ENCODE peak calls at places on chromosomes 7 and 10, in nine cellular contexts. One of them, this sample, is unnamed.

GRCh38 chr7:64183126-64183742 is 23.8 kb upstream of the ZNF735 start:
- DNase-seq in heart left ventricle: peak
- DNase-seq in GDM1: peak
- DNase-seq in endodermal cell: peak
- DNase-seq in NCI-H1436: no peak
- DNase-seq in gastrocnemius medialis: no peak
- DNase-seq in activated T-helper 1 cell treated with anti-CD3 and anti-CD28 coated beads, Interleukin-12 subunit alpha, Interleukin-12 subunit beta, Interleukin-2, Interleukin-4 antibody, amounts not matched to agents 30 ng/mL and 10 ng/mL and 1 ng/mL, durations not matched to agents 14 hours and 24 hours and 36 hours: no peak
- DNase-seq in neural progenitor cell: no peak
- DNase-seq in NT2/D1: peak
- DNase-seq in this sample: peak

GRCh38 chr7:128112018-128112780 is 81.0 kb upstream of the LRRC4 start:
- DNase-seq in gastrocnemius medialis: no peak
- DNase-seq in neural progenitor cell: no peak
- DNase-seq in activated T-helper 1 cell treated with anti-CD3 and anti-CD28 coated beads, Interleukin-12 subunit alpha, Interleukin-12 subunit beta, Interleukin-2, Interleukin-4 antibody, amounts not matched to agents 30 ng/mL and 10 ng/mL and 1 ng/mL, durations not matched to agents 14 hours and 24 hours and 36 hours: no peak
- DNase-seq in NCI-H1436: peak
- DNase-seq in NT2/D1: no peak
- DNase-seq in heart left ventricle: no peak
- DNase-seq in GDM1: no peak
- DNase-seq in endodermal cell: no peak
- DNase-seq in this sample: no peak

GRCh38 chr10:88186335-88186734 is 322.9 kb downstream of the PTEN start:
- DNase-seq in NCI-H1436: no peak
- DNase-seq in heart left ventricle: no peak
- DNase-seq in endodermal cell: no peak
- DNase-seq in GDM1: no peak
- DNase-seq in gastrocnemius medialis: no peak
- DNase-seq in neural progenitor cell: no peak
- DNase-seq in activated T-helper 1 cell treated with anti-CD3 and anti-CD28 coated beads, Interleukin-12 subunit alpha, Interleukin-12 subunit beta, Interleukin-2, Interleukin-4 antibody, amounts not matched to agents 30 ng/mL and 10 ng/mL and 1 ng/mL, durations not matched to agents 14 hours and 24 hours and 36 hours: no peak
- DNase-seq in NT2/D1: no peak
- DNase-seq in this sample: no peak

GRCh38 chr10:132539431-132539839 is 1.8 kb downstream of the INPP5A start:
- DNase-seq in activated T-helper 1 cell treated with anti-CD3 and anti-CD28 coated beads, Interleukin-12 subunit alpha, Interleukin-12 subunit beta, Interleukin-2, Interleukin-4 antibody, amounts not matched to agents 30 ng/mL and 10 ng/mL and 1 ng/mL, durations not matched to agents 14 hours and 24 hours and 36 hours: no peak
- DNase-seq in NCI-H1436: no peak
- DNase-seq in GDM1: no peak
- DNase-seq in neural progenitor cell: no peak
- DNase-seq in heart left ventricle: peak
- DNase-seq in gastrocnemius medialis: peak
- DNase-seq in NT2/D1: no peak
- DNase-seq in endodermal cell: no peak
- DNase-seq in this sample: peak

GRCh38 chr7:106205621-106206222 is 79.1 kb downstream of the NAMPT start:
- DNase-seq in NT2/D1: no peak
- DNase-seq in endodermal cell: no peak
- DNase-seq in GDM1: no peak
- DNase-seq in NCI-H1436: no peak
- DNase-seq in activated T-helper 1 cell treated with anti-CD3 and anti-CD28 coated beads, Interleukin-12 subunit alpha, Interleukin-12 subunit beta, Interleukin-2, Interleukin-4 antibody, amounts not matched to agents 30 ng/mL and 10 ng/mL and 1 ng/mL, durations not matched to agents 14 hours and 24 hours and 36 hours: no peak
- DNase-seq in gastrocnemius medialis: no peak
- DNase-seq in heart left ventricle: no peak
- DNase-seq in neural progenitor cell: no peak
- DNase-seq in this sample: no peak

GRCh38 chr10:7340179-7340874 is 70.5 kb downstream of the SFMBT2 start:
- DNase-seq in GDM1: no peak
- DNase-seq in gastrocnemius medialis: no peak
- DNase-seq in NCI-H1436: no peak
- DNase-seq in neural progenitor cell: no peak
- DNase-seq in activated T-helper 1 cell treated with anti-CD3 and anti-CD28 coated beads, Interleukin-12 subunit alpha, Interleukin-12 subunit beta, Interleukin-2, Interleukin-4 antibody, amounts not matched to agents 30 ng/mL and 10 ng/mL and 1 ng/mL, durations not matched to agents 14 hours and 24 hours and 36 hours: no peak
- DNase-seq in NT2/D1: no peak
- DNase-seq in heart left ventricle: peak
- DNase-seq in endodermal cell: peak
- DNase-seq in this sample: no peak

GRCh38 chr7:36863901-36864701 is 139.8 kb upstream of the AOAH start:
- DNase-seq in NT2/D1: no peak
- DNase-seq in heart left ventricle: no peak
- DNase-seq in GDM1: no peak
- DNase-seq in endodermal cell: no peak
- DNase-seq in NCI-H1436: no peak
- DNase-seq in gastrocnemius medialis: no peak
- DNase-seq in neural progenitor cell: no peak
- DNase-seq in activated T-helper 1 cell treated with anti-CD3 and anti-CD28 coated beads, Interleukin-12 subunit alpha, Interleukin-12 subunit beta, Interleukin-2, Interleukin-4 antibody, amounts not matched to agents 30 ng/mL and 10 ng/mL and 1 ng/mL, durations not matched to agents 14 hours and 24 hours and 36 hours: no peak
- DNase-seq in this sample: peak

GRCh38 chr7:127322351-127322750 is 69.6 kb upstream of the GRM8 start:
- DNase-seq in NT2/D1: no peak
- DNase-seq in GDM1: no peak
- DNase-seq in endodermal cell: no peak
- DNase-seq in activated T-helper 1 cell treated with anti-CD3 and anti-CD28 coated beads, Interleukin-12 subunit alpha, Interleukin-12 subunit beta, Interleukin-2, Interleukin-4 antibody, amounts not matched to agents 30 ng/mL and 10 ng/mL and 1 ng/mL, durations not matched to agents 14 hours and 24 hours and 36 hours: no peak
- DNase-seq in gastrocnemius medialis: no peak
- DNase-seq in neural progenitor cell: no peak
- DNase-seq in heart left ventricle: no peak
- DNase-seq in NCI-H1436: no peak
- DNase-seq in this sample: peak

GRCh38 chr10:59266321-59266720 is 89.9 kb downstream of the PHYHIPL start:
- DNase-seq in heart left ventricle: no peak
- DNase-seq in GDM1: no peak
- DNase-seq in gastrocnemius medialis: no peak
- DNase-seq in NCI-H1436: no peak
- DNase-seq in neural progenitor cell: no peak
- DNase-seq in NT2/D1: no peak
- DNase-seq in activated T-helper 1 cell treated with anti-CD3 and anti-CD28 coated beads, Interleukin-12 subunit alpha, Interleukin-12 subunit beta, Interleukin-2, Interleukin-4 antibody, amounts not matched to agents 30 ng/mL and 10 ng/mL and 1 ng/mL, durations not matched to agents 14 hours and 24 hours and 36 hours: no peak
- DNase-seq in endodermal cell: no peak
- DNase-seq in this sample: no peak

GRCh38 chr7:133134810-133135209 is 52.9 kb upstream of the CHCHD3 start:
- DNase-seq in activated T-helper 1 cell treated with anti-CD3 and anti-CD28 coated beads, Interleukin-12 subunit alpha, Interleukin-12 subunit beta, Interleukin-2, Interleukin-4 antibody, amounts not matched to agents 30 ng/mL and 10 ng/mL and 1 ng/mL, durations not matched to agents 14 hours and 24 hours and 36 hours: no peak
- DNase-seq in NCI-H1436: no peak
- DNase-seq in gastrocnemius medialis: no peak
- DNase-seq in GDM1: no peak
- DNase-seq in heart left ventricle: no peak
- DNase-seq in endodermal cell: no peak
- DNase-seq in NT2/D1: no peak
- DNase-seq in neural progenitor cell: no peak
- DNase-seq in this sample: no peak

GRCh38 chr10:128178319-128178937 is 52.2 kb upstream of the MKI67 start:
- DNase-seq in endodermal cell: peak
- DNase-seq in neural progenitor cell: peak
- DNase-seq in activated T-helper 1 cell treated with anti-CD3 and anti-CD28 coated beads, Interleukin-12 subunit alpha, Interleukin-12 subunit beta, Interleukin-2, Interleukin-4 antibody, amounts not matched to agents 30 ng/mL and 10 ng/mL and 1 ng/mL, durations not matched to agents 14 hours and 24 hours and 36 hours: peak
- DNase-seq in heart left ventricle: no peak
- DNase-seq in gastrocnemius medialis: no peak
- DNase-seq in NT2/D1: peak
- DNase-seq in GDM1: no peak
- DNase-seq in NCI-H1436: no peak
- DNase-seq in this sample: peak

GRCh38 chr7:37211097-37211496 is 237.6 kb downstream of the ELMO1 start:
- DNase-seq in gastrocnemius medialis: peak
- DNase-seq in heart left ventricle: peak
- DNase-seq in neural progenitor cell: no peak
- DNase-seq in NT2/D1: no peak
- DNase-seq in GDM1: no peak
- DNase-seq in endodermal cell: no peak
- DNase-seq in NCI-H1436: no peak
- DNase-seq in activated T-helper 1 cell treated with anti-CD3 and anti-CD28 coated beads, Interleukin-12 subunit alpha, Interleukin-12 subunit beta, Interleukin-2, Interleukin-4 antibody, amounts not matched to agents 30 ng/mL and 10 ng/mL and 1 ng/mL, durations not matched to agents 14 hours and 24 hours and 36 hours: no peak
- DNase-seq in this sample: no peak

GRCh38 chr7:33669251-33669670 is 236.1 kb upstream of the BMPER start:
- DNase-seq in heart left ventricle: no peak
- DNase-seq in NCI-H1436: peak
- DNase-seq in GDM1: no peak
- DNase-seq in activated T-helper 1 cell treated with anti-CD3 and anti-CD28 coated beads, Interleukin-12 subunit alpha, Interleukin-12 subunit beta, Interleukin-2, Interleukin-4 antibody, amounts not matched to agents 30 ng/mL and 10 ng/mL and 1 ng/mL, durations not matched to agents 14 hours and 24 hours and 36 hours: no peak
- DNase-seq in gastrocnemius medialis: no peak
- DNase-seq in NT2/D1: peak
- DNase-seq in endodermal cell: no peak
- DNase-seq in neural progenitor cell: no peak
- DNase-seq in this sample: no peak

GRCh38 chr7:150994838-150995510 is 4.2 kb downstream of the NOS3 start:
- DNase-seq in GDM1: no peak
- DNase-seq in NCI-H1436: no peak
- DNase-seq in heart left ventricle: no peak
- DNase-seq in gastrocnemius medialis: no peak
- DNase-seq in NT2/D1: no peak
- DNase-seq in endodermal cell: peak
- DNase-seq in neural progenitor cell: no peak
- DNase-seq in activated T-helper 1 cell treated with anti-CD3 and anti-CD28 coated beads, Interleukin-12 subunit alpha, Interleukin-12 subunit beta, Interleukin-2, Interleukin-4 antibody, amounts not matched to agents 30 ng/mL and 10 ng/mL and 1 ng/mL, durations not matched to agents 14 hours and 24 hours and 36 hours: no peak
- DNase-seq in this sample: no peak

GRCh38 chr7:104801022-104801421 is 213.0 kb upstream of the KMT2E start:
- DNase-seq in neural progenitor cell: no peak
- DNase-seq in endodermal cell: no peak
- DNase-seq in heart left ventricle: no peak
- DNase-seq in GDM1: no peak
- DNase-seq in NCI-H1436: no peak
- DNase-seq in activated T-helper 1 cell treated with anti-CD3 and anti-CD28 coated beads, Interleukin-12 subunit alpha, Interleukin-12 subunit beta, Interleukin-2, Interleukin-4 antibody, amounts not matched to agents 30 ng/mL and 10 ng/mL and 1 ng/mL, durations not matched to agents 14 hours and 24 hours and 36 hours: no peak
- DNase-seq in NT2/D1: no peak
- DNase-seq in gastrocnemius medialis: no peak
- DNase-seq in this sample: no peak

GRCh38 chr10:63137306-63137705 is 4.2 kb downstream of the NRBF2 start:
- DNase-seq in GDM1: no peak
- DNase-seq in heart left ventricle: no peak
- DNase-seq in endodermal cell: no peak
- DNase-seq in neural progenitor cell: no peak
- DNase-seq in NCI-H1436: no peak
- DNase-seq in NT2/D1: no peak
- DNase-seq in gastrocnemius medialis: no peak
- DNase-seq in activated T-helper 1 cell treated with anti-CD3 and anti-CD28 coated beads, Interleukin-12 subunit alpha, Interleukin-12 subunit beta, Interleukin-2, Interleukin-4 antibody, amounts not matched to agents 30 ng/mL and 10 ng/mL and 1 ng/mL, durations not matched to agents 14 hours and 24 hours and 36 hours: no peak
- DNase-seq in this sample: no peak

GRCh38 chr10:97937928-97938327 is 88.3 kb downstream of the GOLGA7B start:
- DNase-seq in endodermal cell: no peak
- DNase-seq in neural progenitor cell: no peak
- DNase-seq in NCI-H1436: no peak
- DNase-seq in NT2/D1: no peak
- DNase-seq in GDM1: no peak
- DNase-seq in heart left ventricle: no peak
- DNase-seq in activated T-helper 1 cell treated with anti-CD3 and anti-CD28 coated beads, Interleukin-12 subunit alpha, Interleukin-12 subunit beta, Interleukin-2, Interleukin-4 antibody, amounts not matched to agents 30 ng/mL and 10 ng/mL and 1 ng/mL, durations not matched to agents 14 hours and 24 hours and 36 hours: no peak
- DNase-seq in gastrocnemius medialis: no peak
- DNase-seq in this sample: no peak

GRCh38 chr7:577971-578370 is 58.3 kb upstream of the PDGFA start:
- DNase-seq in neural progenitor cell: peak
- DNase-seq in gastrocnemius medialis: no peak
- DNase-seq in GDM1: no peak
- DNase-seq in endodermal cell: peak
- DNase-seq in activated T-helper 1 cell treated with anti-CD3 and anti-CD28 coated beads, Interleukin-12 subunit alpha, Interleukin-12 subunit beta, Interleukin-2, Interleukin-4 antibody, amounts not matched to agents 30 ng/mL and 10 ng/mL and 1 ng/mL, durations not matched to agents 14 hours and 24 hours and 36 hours: no peak
- DNase-seq in NT2/D1: no peak
- DNase-seq in NCI-H1436: no peak
- DNase-seq in heart left ventricle: no peak
- DNase-seq in this sample: no peak

GRCh38 chr7:132755538-132756481 is 179.5 kb upstream of the PLXNA4 start:
- DNase-seq in endodermal cell: no peak
- DNase-seq in neural progenitor cell: no peak
- DNase-seq in gastrocnemius medialis: no peak
- DNase-seq in GDM1: no peak
- DNase-seq in heart left ventricle: no peak
- DNase-seq in activated T-helper 1 cell treated with anti-CD3 and anti-CD28 coated beads, Interleukin-12 subunit alpha, Interleukin-12 subunit beta, Interleukin-2, Interleukin-4 antibody, amounts not matched to agents 30 ng/mL and 10 ng/mL and 1 ng/mL, durations not matched to agents 14 hours and 24 hours and 36 hours: no peak
- DNase-seq in NCI-H1436: no peak
- DNase-seq in NT2/D1: no peak
- DNase-seq in this sample: no peak

GRCh38 chr7:74455933-74456332 is 2.2 kb downstream of the GTF2IRD1 start:
- DNase-seq in NCI-H1436: no peak
- DNase-seq in endodermal cell: no peak
- DNase-seq in activated T-helper 1 cell treated with anti-CD3 and anti-CD28 coated beads, Interleukin-12 subunit alpha, Interleukin-12 subunit beta, Interleukin-2, Interleukin-4 antibody, amounts not matched to agents 30 ng/mL and 10 ng/mL and 1 ng/mL, durations not matched to agents 14 hours and 24 hours and 36 hours: no peak
- DNase-seq in heart left ventricle: no peak
- DNase-seq in neural progenitor cell: no peak
- DNase-seq in NT2/D1: no peak
- DNase-seq in GDM1: no peak
- DNase-seq in gastrocnemius medialis: no peak
- DNase-seq in this sample: no peak